ENCODE peak calls at places on chromosomes 4 and X, in four cellular contexts. I, Y, Z and Q are unnamed samples. For H3K36me3, the result is how much of the 10 kb centered on the place peaks cover.

GRCh38 chrX:150752124-150752523 is 58.9 kb downstream of the MTMR1 start:
- DNase-seq in Y (no peak), I (peak), Z (no peak), Q (no peak)

GRCh38 chrX:23788946-23789345 is 6.0 kb downstream of the SAT1 start:
- DNase-seq in I (no peak), Y (no peak), Z (no peak), Q (no peak)

GRCh38 chr4:88185916-88186315 is 27.5 kb upstream of the ABCG2 start:
- DNase-seq in Y (no peak), I (no peak), Z (no peak), Q (no peak)

GRCh38 chr4:151324449-151325319 is 721 bp downstream of the SH3D19 start:
- DNase-seq in Y (no peak), Z (peak), I (peak), Q (peak)

GRCh38 chrX:12174358-12174757 is 36.1 kb downstream of the FRMPD4 start:
- DNase-seq in Z (no peak), I (no peak), Y (no peak), Q (no peak)

GRCh38 chrX:110847334-110847733 is 51.7 kb upstream of the CHRDL1 start:
- DNase-seq in I (peak), Z (peak), Y (no peak), Q (peak)

GRCh38 chr4:338759-339097 is 1.1 kb downstream of the ZNF141 start:
- DNase-seq in I (peak), Y (peak), Z (no peak), Q (no peak)

GRCh38 chr4:5757536-5757935 is 46.5 kb downstream of the EVC start:
- DNase-seq in Y (no peak), I (no peak), Z (no peak), Q (no peak)

GRCh38 chrX:1395646-1396216 is 3.8 kb upstream of the SLC25A6 start:
- DNase-seq in I (no peak), Z (no peak), Y (no peak), Q (no peak)

DNA sequence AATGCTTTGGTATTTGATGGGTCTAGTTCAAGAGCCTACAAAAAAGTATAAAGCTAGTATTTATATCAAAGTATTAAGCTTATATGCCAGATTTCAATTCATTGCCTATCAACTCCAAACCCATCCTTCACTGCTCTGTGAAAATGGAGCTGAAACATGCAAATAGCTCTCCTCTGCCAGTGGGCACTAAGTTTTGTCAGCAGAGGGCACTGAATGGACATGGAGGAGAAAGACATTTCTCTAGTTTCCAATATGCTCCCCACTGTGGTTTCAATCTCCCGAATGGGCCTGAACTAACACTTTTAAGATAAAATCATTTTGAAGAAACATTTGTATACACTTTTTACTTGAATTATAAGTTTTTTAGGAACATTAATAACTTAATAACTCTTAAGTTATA is 12.4 kb downstream of the PPID start:
- DNase-seq in Z (no peak), I (no peak), Y (no peak), Q (no peak)
- H3K36me3 ChIP-seq in Z (under half), I (half or more), Y (half or more), Q (under half)

DNA sequence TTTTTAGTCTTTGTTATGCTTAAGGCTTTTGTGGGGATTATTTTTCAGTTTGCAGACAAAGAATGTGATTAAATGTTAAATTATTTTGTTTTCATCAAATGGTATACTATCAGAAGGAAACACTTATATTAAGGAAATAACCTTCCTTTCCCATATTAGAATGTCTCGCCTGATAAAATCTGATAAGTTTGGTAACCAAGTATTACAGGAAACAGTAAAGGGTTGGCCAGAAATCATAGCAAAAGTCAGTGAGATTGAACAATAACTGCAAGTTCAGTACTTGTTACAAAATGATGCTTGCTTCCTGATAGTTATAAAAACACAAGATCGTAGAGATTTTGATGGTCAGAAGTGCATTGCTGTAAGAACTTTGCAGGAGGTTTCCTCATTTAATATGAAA is 40.6 kb downstream of the FABP2 start:
- DNase-seq in I (no peak), Y (no peak), Z (no peak), Q (no peak)
- H3K36me3 ChIP-seq in I (under half), Y (under half), Z (under half), Q (under half)

GRCh38 chrX:71181558-71181909 is 36.9 kb downstream of the NLGN3 start:
- DNase-seq in Z (no peak), Y (no peak), I (peak), Q (no peak)
- H3K36me3 ChIP-seq in Z (under half), Y (under half), I (under half), Q (under half)

DNA sequence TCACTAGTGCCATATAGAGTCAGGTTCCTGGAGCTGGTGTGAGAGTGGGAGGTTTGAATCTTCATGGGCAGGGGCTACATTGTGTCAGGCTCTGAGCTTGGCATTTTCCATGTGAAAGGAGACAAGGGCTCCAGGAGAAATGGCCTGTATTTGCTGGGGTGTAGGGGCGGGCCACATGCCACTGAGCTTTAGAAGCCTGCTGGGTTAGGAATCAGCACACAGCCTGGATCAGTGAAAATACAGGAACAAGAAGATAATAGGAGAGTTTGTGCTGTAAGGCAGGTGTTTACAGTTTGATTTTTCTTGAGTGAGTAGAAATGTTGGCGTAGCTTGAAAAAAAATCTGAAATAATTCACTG is 35.4 kb downstream of the TBC1D14 start:
- DNase-seq in I (no peak), Z (no peak), Y (no peak), Q (no peak)
- H3K36me3 ChIP-seq in I (under half), Z (under half), Y (under half), Q (under half)

GRCh38 chr4:182884046-182884445 is 33.1 kb downstream of the DCTD start:
- DNase-seq in Z (no peak), Y (no peak), I (no peak), Q (no peak)
- H3K36me3 ChIP-seq in Z (under half), Y (under half), I (under half), Q (under half)

GRCh38 chrX:153440556-153441135 is 5.2 kb downstream of the TREX2 start:
- DNase-seq in Z (no peak), Y (no peak), I (no peak), Q (no peak)
- H3K36me3 ChIP-seq in Z (under half), Y (under half), I (under half), Q (under half)

DNA sequence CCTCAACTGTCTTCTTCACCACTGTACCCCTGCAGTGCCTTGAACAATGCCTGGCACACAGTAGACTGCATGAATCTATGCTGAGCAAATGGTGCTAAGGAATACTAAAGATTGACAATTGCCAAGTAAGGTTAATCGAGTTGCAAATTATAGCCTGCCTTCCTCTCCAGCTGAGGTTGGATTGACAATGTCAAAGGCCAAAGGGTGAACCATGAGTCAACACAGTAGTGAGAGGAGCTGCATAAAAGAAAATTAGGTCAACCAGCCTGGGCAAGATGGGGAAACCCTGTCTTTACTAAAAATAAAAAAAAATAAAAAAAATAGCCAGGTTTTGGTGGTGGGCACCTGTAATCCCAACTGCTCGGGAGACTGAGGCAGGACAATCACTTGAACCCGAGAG is 97.1 kb upstream of the BMPR1B start:
- DNase-seq in I (no peak), Z (no peak), Y (no peak), Q (peak)
- H3K36me3 ChIP-seq in I (half or more), Z (half or more), Y (under half), Q (under half)

GRCh38 chrX:82362990-82363389 is 1145.1 kb upstream of the POU3F4 start:
- DNase-seq in I (no peak), Z (no peak), Y (no peak), Q (no peak)
- H3K36me3 ChIP-seq in I (under half), Z (under half), Y (under half), Q (under half)

GRCh38 chr4:186602978-186603377 is 47.6 kb upstream of the MTNR1A start:
- DNase-seq in Y (no peak), Z (no peak), I (no peak), Q (no peak)
- H3K36me3 ChIP-seq in Y (under half), Z (half or more), I (half or more), Q (under half)